ENCODE peak calls at places on chromosome 11, in nine cellular contexts. One of them, this sample, is unnamed.

GRCh38 chr11:126307706-126308105 is 3.8 kb downstream of the DCPS start:
- DNase-seq in vagina: no peak
- DNase-seq in brain microvascular endothelial cell: peak
- DNase-seq in heart left ventricle: no peak
- DNase-seq in GM23338: peak
- DNase-seq in IMR-90: peak
- DNase-seq in cardiac muscle cell: peak
- DNase-seq in lung: no peak
- DNase-seq in endodermal cell: peak
- DNase-seq in this sample: no peak

GRCh38 chr11:111719379-111719778 is 46.8 kb downstream of the PPP2R1B start:
- DNase-seq in vagina: no peak
- DNase-seq in GM23338: no peak
- DNase-seq in endodermal cell: no peak
- DNase-seq in heart left ventricle: no peak
- DNase-seq in lung: no peak
- DNase-seq in cardiac muscle cell: no peak
- DNase-seq in IMR-90: peak
- DNase-seq in brain microvascular endothelial cell: no peak
- DNase-seq in this sample: no peak

GRCh38 chr11:3879967-3880542 is 24.6 kb downstream of the STIM1 start:
- DNase-seq in cardiac muscle cell: no peak
- DNase-seq in IMR-90: no peak
- DNase-seq in GM23338: no peak
- DNase-seq in endodermal cell: no peak
- DNase-seq in lung: no peak
- DNase-seq in brain microvascular endothelial cell: no peak
- DNase-seq in heart left ventricle: no peak
- DNase-seq in vagina: no peak
- DNase-seq in this sample: no peak

GRCh38 chr11:119742263-119742861 is 13.4 kb upstream of the NECTIN1 start:
- DNase-seq in cardiac muscle cell: peak
- DNase-seq in heart left ventricle: no peak
- DNase-seq in brain microvascular endothelial cell: no peak
- DNase-seq in vagina: no peak
- DNase-seq in lung: no peak
- DNase-seq in IMR-90: no peak
- DNase-seq in GM23338: peak
- DNase-seq in endodermal cell: peak
- DNase-seq in this sample: no peak

GRCh38 chr11:291281-292210 is 2.6 kb downstream of the PGGHG start:
- DNase-seq in endodermal cell: no peak
- DNase-seq in IMR-90: no peak
- DNase-seq in heart left ventricle: no peak
- DNase-seq in vagina: no peak
- DNase-seq in GM23338: peak
- DNase-seq in lung: no peak
- DNase-seq in brain microvascular endothelial cell: no peak
- DNase-seq in cardiac muscle cell: no peak
- DNase-seq in this sample: peak

GRCh38 chr11:107916671-107917241 is 11.5 kb upstream of the RAB39A start:
- DNase-seq in GM23338: peak
- DNase-seq in brain microvascular endothelial cell: no peak
- DNase-seq in heart left ventricle: no peak
- DNase-seq in vagina: no peak
- DNase-seq in endodermal cell: peak
- DNase-seq in IMR-90: no peak
- DNase-seq in cardiac muscle cell: peak
- DNase-seq in lung: no peak
- DNase-seq in this sample: no peak

GRCh38 chr11:86802601-86803051 is 2.3 kb downstream of the PRSS23 start:
- DNase-seq in heart left ventricle: no peak
- DNase-seq in endodermal cell: peak
- DNase-seq in lung: no peak
- DNase-seq in IMR-90: peak
- DNase-seq in GM23338: peak
- DNase-seq in brain microvascular endothelial cell: no peak
- DNase-seq in vagina: no peak
- DNase-seq in cardiac muscle cell: peak
- DNase-seq in this sample: no peak

GRCh38 chr11:68960299-68961071 is 20.3 kb downstream of the MRGPRD start:
- DNase-seq in cardiac muscle cell: no peak
- DNase-seq in vagina: no peak
- DNase-seq in brain microvascular endothelial cell: no peak
- DNase-seq in IMR-90: no peak
- DNase-seq in lung: no peak
- DNase-seq in endodermal cell: peak
- DNase-seq in heart left ventricle: no peak
- DNase-seq in GM23338: no peak
- DNase-seq in this sample: no peak

GRCh38 chr11:28696591-28696990 is 588.4 kb downstream of the METTL15 start:
- DNase-seq in vagina: no peak
- DNase-seq in GM23338: no peak
- DNase-seq in brain microvascular endothelial cell: no peak
- DNase-seq in lung: no peak
- DNase-seq in endodermal cell: no peak
- DNase-seq in cardiac muscle cell: no peak
- DNase-seq in IMR-90: peak
- DNase-seq in heart left ventricle: no peak
- DNase-seq in this sample: no peak

GRCh38 chr11:119699227-119699626 is 29.8 kb downstream of the NECTIN1 start:
- DNase-seq in endodermal cell: no peak
- DNase-seq in lung: no peak
- DNase-seq in GM23338: no peak
- DNase-seq in brain microvascular endothelial cell: no peak
- DNase-seq in cardiac muscle cell: no peak
- DNase-seq in IMR-90: no peak
- DNase-seq in heart left ventricle: peak
- DNase-seq in vagina: no peak
- DNase-seq in this sample: peak

GRCh38 chr11:208917-209260 is 1.4 kb downstream of the RIC8A start:
- DNase-seq in heart left ventricle: no peak
- DNase-seq in IMR-90: no peak
- DNase-seq in endodermal cell: no peak
- DNase-seq in vagina: no peak
- DNase-seq in cardiac muscle cell: peak
- DNase-seq in lung: no peak
- DNase-seq in GM23338: no peak
- DNase-seq in brain microvascular endothelial cell: no peak
- DNase-seq in this sample: no peak

GRCh38 chr11:118885319-118885718 is 1.6 kb downstream of the CXCR5 start:
- DNase-seq in heart left ventricle: no peak
- DNase-seq in cardiac muscle cell: no peak
- DNase-seq in brain microvascular endothelial cell: no peak
- DNase-seq in vagina: no peak
- DNase-seq in GM23338: no peak
- DNase-seq in IMR-90: no peak
- DNase-seq in lung: no peak
- DNase-seq in endodermal cell: no peak
- DNase-seq in this sample: no peak

GRCh38 chr11:134683860-134684259 is 271.8 kb upstream of the B3GAT1 start:
- DNase-seq in GM23338: no peak
- DNase-seq in heart left ventricle: no peak
- DNase-seq in endodermal cell: no peak
- DNase-seq in vagina: no peak
- DNase-seq in lung: no peak
- DNase-seq in cardiac muscle cell: no peak
- DNase-seq in brain microvascular endothelial cell: no peak
- DNase-seq in IMR-90: no peak
- DNase-seq in this sample: no peak
- H3K27ac ChIP-seq in GM23338: no peak
- H3K27ac ChIP-seq in heart left ventricle: no peak
- H3K27ac ChIP-seq in endodermal cell: no peak
- H3K27ac ChIP-seq in vagina: no peak
- H3K27ac ChIP-seq in lung: no peak
- H3K27ac ChIP-seq in cardiac muscle cell: no peak
- H3K27ac ChIP-seq in brain microvascular endothelial cell: no peak
- H3K27ac ChIP-seq in IMR-90: no peak
- H3K27ac ChIP-seq in this sample: no peak

GRCh38 chr11:43517518-43517917 is 158.8 kb downstream of the TTC17 start:
- DNase-seq in endodermal cell: no peak
- DNase-seq in IMR-90: peak
- DNase-seq in heart left ventricle: no peak
- DNase-seq in GM23338: no peak
- DNase-seq in cardiac muscle cell: no peak
- DNase-seq in brain microvascular endothelial cell: peak
- DNase-seq in vagina: no peak
- DNase-seq in lung: no peak
- DNase-seq in this sample: no peak

GRCh38 chr11:43518407-43519165 is 159.9 kb downstream of the TTC17 start:
- DNase-seq in endodermal cell: peak
- DNase-seq in brain microvascular endothelial cell: peak
- DNase-seq in heart left ventricle: no peak
- DNase-seq in IMR-90: peak
- DNase-seq in lung: no peak
- DNase-seq in cardiac muscle cell: no peak
- DNase-seq in vagina: no peak
- DNase-seq in GM23338: no peak
- DNase-seq in this sample: no peak

GRCh38 chr11:43516316-43516820 is 157.6 kb downstream of the TTC17 start:
- DNase-seq in lung: no peak
- DNase-seq in IMR-90: no peak
- DNase-seq in brain microvascular endothelial cell: no peak
- DNase-seq in heart left ventricle: no peak
- DNase-seq in vagina: no peak
- DNase-seq in endodermal cell: no peak
- DNase-seq in GM23338: peak
- DNase-seq in cardiac muscle cell: peak
- DNase-seq in this sample: no peak

GRCh38 chr11:43511959-43512358 is 153.2 kb downstream of the TTC17 start:
- DNase-seq in endodermal cell: no peak
- DNase-seq in cardiac muscle cell: no peak
- DNase-seq in IMR-90: no peak
- DNase-seq in vagina: peak
- DNase-seq in brain microvascular endothelial cell: no peak
- DNase-seq in GM23338: no peak
- DNase-seq in heart left ventricle: no peak
- DNase-seq in lung: no peak
- DNase-seq in this sample: no peak

GRCh38 chr11:43515090-43515489 is 156.4 kb downstream of the TTC17 start:
- DNase-seq in endodermal cell: peak
- DNase-seq in GM23338: peak
- DNase-seq in brain microvascular endothelial cell: no peak
- DNase-seq in lung: no peak
- DNase-seq in vagina: no peak
- DNase-seq in heart left ventricle: no peak
- DNase-seq in cardiac muscle cell: peak
- DNase-seq in IMR-90: no peak
- DNase-seq in this sample: no peak
- TF ChIP-seq CTCF in endodermal cell: peak
- TF ChIP-seq CTCF in GM23338: peak
- TF ChIP-seq CTCF in brain microvascular endothelial cell: peak
- TF ChIP-seq CTCF in lung: no peak
- TF ChIP-seq CTCF in vagina: no peak
- TF ChIP-seq CTCF in heart left ventricle: no peak
- TF ChIP-seq CTCF in cardiac muscle cell: peak
- TF ChIP-seq CTCF in IMR-90: peak
- TF ChIP-seq CTCF in this sample: peak

GRCh38 chr11:44067266-44067665 is 1.2 kb downstream of the ACCS start:
- DNase-seq in vagina: no peak
- DNase-seq in heart left ventricle: no peak
- DNase-seq in IMR-90: no peak
- DNase-seq in GM23338: no peak
- DNase-seq in brain microvascular endothelial cell: no peak
- DNase-seq in lung: no peak
- DNase-seq in cardiac muscle cell: no peak
- DNase-seq in endodermal cell: no peak
- DNase-seq in this sample: no peak

GRCh38 chr11:44068180-44068579 is 2.1 kb downstream of the ACCS start:
- DNase-seq in endodermal cell: peak
- DNase-seq in brain microvascular endothelial cell: no peak
- DNase-seq in lung: no peak
- DNase-seq in vagina: no peak
- DNase-seq in IMR-90: no peak
- DNase-seq in GM23338: no peak
- DNase-seq in heart left ventricle: no peak
- DNase-seq in cardiac muscle cell: no peak
- DNase-seq in this sample: no peak

GRCh38 chr11:44065161-44065571 is 904 bp upstream of the ACCS start:
- DNase-seq in lung: no peak
- DNase-seq in heart left ventricle: no peak
- DNase-seq in IMR-90: no peak
- DNase-seq in vagina: peak
- DNase-seq in GM23338: peak
- DNase-seq in brain microvascular endothelial cell: no peak
- DNase-seq in cardiac muscle cell: no peak
- DNase-seq in endodermal cell: peak
- DNase-seq in this sample: no peak

GRCh38 chr11:44065851-44066731 is at the start of gene ACCS:
- DNase-seq in heart left ventricle: peak
- DNase-seq in brain microvascular endothelial cell: peak
- DNase-seq in GM23338: peak
- DNase-seq in endodermal cell: peak
- DNase-seq in lung: peak
- DNase-seq in vagina: peak
- DNase-seq in cardiac muscle cell: peak
- DNase-seq in IMR-90: peak
- DNase-seq in this sample: peak

GRCh38 chr11:44066732-44067131 is 662 bp downstream of the ACCS start:
- DNase-seq in lung: no peak
- DNase-seq in GM23338: no peak
- DNase-seq in brain microvascular endothelial cell: peak
- DNase-seq in IMR-90: peak
- DNase-seq in vagina: peak
- DNase-seq in cardiac muscle cell: no peak
- DNase-seq in endodermal cell: peak
- DNase-seq in heart left ventricle: no peak
- DNase-seq in this sample: no peak
- H3K27ac ChIP-seq in lung: peak
- H3K27ac ChIP-seq in GM23338: no peak
- H3K27ac ChIP-seq in brain microvascular endothelial cell: peak
- H3K27ac ChIP-seq in IMR-90: peak
- H3K27ac ChIP-seq in vagina: peak
- H3K27ac ChIP-seq in cardiac muscle cell: peak
- H3K27ac ChIP-seq in endodermal cell: no peak
- H3K27ac ChIP-seq in heart left ventricle: peak
- H3K27ac ChIP-seq in this sample: peak

DNA sequence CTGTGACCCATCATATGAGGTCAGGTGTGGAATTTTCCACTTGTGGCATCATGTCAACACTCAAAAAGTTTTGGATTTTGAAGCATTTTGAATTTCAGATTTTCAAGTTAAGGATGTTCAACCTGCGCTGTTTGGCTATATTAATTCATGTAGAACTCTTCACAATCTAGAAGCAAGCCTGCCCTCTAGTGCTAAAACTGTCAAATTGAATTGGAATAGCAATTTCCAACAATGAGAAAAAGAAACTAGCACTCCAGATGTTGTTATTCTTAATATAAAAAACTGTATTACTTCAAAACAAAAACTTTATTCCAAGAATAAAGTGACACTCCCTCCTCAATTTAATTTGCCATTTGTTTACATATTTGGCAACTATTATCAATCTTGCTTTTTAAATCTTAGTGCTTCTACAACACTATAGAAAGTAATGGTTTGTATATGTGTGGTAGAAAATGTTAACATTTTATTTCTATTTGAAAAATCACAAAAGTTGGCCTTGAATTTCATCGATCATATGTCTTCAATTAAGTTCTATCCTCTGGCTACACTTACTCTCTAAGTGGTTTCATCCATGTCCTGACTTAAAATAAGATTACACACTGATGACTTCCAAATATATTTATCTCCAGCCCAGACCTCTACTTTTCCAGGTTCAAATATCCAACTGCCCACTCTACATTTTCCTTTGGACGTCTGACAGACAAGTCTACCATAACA is 36.6 kb downstream of the DCUN1D5 start:
- DNase-seq in cardiac muscle cell: peak
- DNase-seq in endodermal cell: no peak
- DNase-seq in heart left ventricle: no peak
- DNase-seq in brain microvascular endothelial cell: peak
- DNase-seq in lung: no peak
- DNase-seq in GM23338: peak
- DNase-seq in IMR-90: peak
- DNase-seq in vagina: no peak
- DNase-seq in this sample: no peak
- TF ChIP-seq CTCF in cardiac muscle cell: peak
- TF ChIP-seq CTCF in endodermal cell: peak
- TF ChIP-seq CTCF in heart left ventricle: peak
- TF ChIP-seq CTCF in brain microvascular endothelial cell: peak
- TF ChIP-seq CTCF in lung: peak
- TF ChIP-seq CTCF in GM23338: peak
- TF ChIP-seq CTCF in IMR-90: peak
- TF ChIP-seq CTCF in vagina: peak
- TF ChIP-seq CTCF in this sample: peak